ENCODE peak calls at places on chromosomes 3 and 15, in ten cellular contexts. One of them, this sample, is unnamed.

GRCh38 chr15:82046668-82047492 is 1.1 kb upstream of the MEX3B start:
- DNase-seq in RWPE1: peak; percentile 97
- DNase-seq in COR-L47: peak; percentile 90
- DNase-seq in epithelial cell of prostate: peak; percentile 48
- DNase-seq in activated naive CD8-positive, alpha-beta T cell treated with anti-CD3 and anti-CD28 coated beads, Interleukin-2, amount 10 ng/mL, durations not matched to agents 7 days and 5 days: peak; percentile 97
- DNase-seq in tibial artery: peak; percentile 84
- DNase-seq in DND-41: peak; percentile 95
- DNase-seq in activated T-cell treated with anti-CD3 and anti-CD28 coated beads for 1 hour: peak; percentile 82
- DNase-seq in GM12891: peak; percentile 96
- DNase-seq in NCI-H1436: peak; percentile 94
- DNase-seq in this sample: peak; percentile 81

GRCh38 chr15:101000271-101000681 is 81.1 kb downstream of the LRRK1 start:
- DNase-seq in epithelial cell of prostate: no peak
- DNase-seq in RWPE1: no peak
- DNase-seq in NCI-H1436: no peak
- DNase-seq in activated T-cell treated with anti-CD3 and anti-CD28 coated beads for 1 hour: no peak
- DNase-seq in COR-L47: no peak
- DNase-seq in tibial artery: no peak
- DNase-seq in GM12891: no peak
- DNase-seq in activated naive CD8-positive, alpha-beta T cell treated with anti-CD3 and anti-CD28 coated beads, Interleukin-2, amount 10 ng/mL, durations not matched to agents 7 days and 5 days: no peak
- DNase-seq in DND-41: no peak
- DNase-seq in this sample: no peak

GRCh38 chr15:53193149-53193548 is 403.0 kb upstream of the ONECUT1 start:
- DNase-seq in DND-41: peak; percentile 15
- DNase-seq in activated naive CD8-positive, alpha-beta T cell treated with anti-CD3 and anti-CD28 coated beads, Interleukin-2, amount 10 ng/mL, durations not matched to agents 7 days and 5 days: no peak
- DNase-seq in RWPE1: peak; percentile 14
- DNase-seq in NCI-H1436: no peak
- DNase-seq in GM12891: no peak
- DNase-seq in COR-L47: no peak
- DNase-seq in tibial artery: no peak
- DNase-seq in epithelial cell of prostate: no peak
- DNase-seq in activated T-cell treated with anti-CD3 and anti-CD28 coated beads for 1 hour: no peak
- DNase-seq in this sample: no peak

GRCh38 chr15:41805711-41806110 is 22.2 kb upstream of the JMJD7 start:
- DNase-seq in tibial artery: no peak
- DNase-seq in DND-41: no peak
- DNase-seq in GM12891: no peak
- DNase-seq in activated T-cell treated with anti-CD3 and anti-CD28 coated beads for 1 hour: no peak
- DNase-seq in COR-L47: no peak
- DNase-seq in NCI-H1436: no peak
- DNase-seq in activated naive CD8-positive, alpha-beta T cell treated with anti-CD3 and anti-CD28 coated beads, Interleukin-2, amount 10 ng/mL, durations not matched to agents 7 days and 5 days: no peak
- DNase-seq in epithelial cell of prostate: no peak
- DNase-seq in RWPE1: no peak
- DNase-seq in this sample: no peak

GRCh38 chr15:48020166-48020565 is 100.6 kb upstream of the SLC24A5 start:
- DNase-seq in activated naive CD8-positive, alpha-beta T cell treated with anti-CD3 and anti-CD28 coated beads, Interleukin-2, amount 10 ng/mL, durations not matched to agents 7 days and 5 days: no peak
- DNase-seq in epithelial cell of prostate: no peak
- DNase-seq in tibial artery: no peak
- DNase-seq in COR-L47: no peak
- DNase-seq in GM12891: no peak
- DNase-seq in NCI-H1436: no peak
- DNase-seq in RWPE1: no peak
- DNase-seq in DND-41: no peak
- DNase-seq in activated T-cell treated with anti-CD3 and anti-CD28 coated beads for 1 hour: no peak
- DNase-seq in this sample: no peak

GRCh38 chr15:60396964-60397771 is 618 bp downstream of the ANXA2 start:
- DNase-seq in activated naive CD8-positive, alpha-beta T cell treated with anti-CD3 and anti-CD28 coated beads, Interleukin-2, amount 10 ng/mL, durations not matched to agents 7 days and 5 days: peak; percentile 65
- DNase-seq in activated T-cell treated with anti-CD3 and anti-CD28 coated beads for 1 hour: peak; percentile 19
- DNase-seq in NCI-H1436: no peak
- DNase-seq in DND-41: peak; percentile 12
- DNase-seq in tibial artery: peak; percentile 81
- DNase-seq in COR-L47: no peak
- DNase-seq in RWPE1: peak; percentile 53
- DNase-seq in GM12891: no peak
- DNase-seq in epithelial cell of prostate: no peak
- DNase-seq in this sample: peak; percentile 23

GRCh38 chr3:128107809-128108208 is 15.8 kb downstream of the RUVBL1 start:
- DNase-seq in RWPE1: no peak
- DNase-seq in COR-L47: no peak
- DNase-seq in epithelial cell of prostate: no peak
- DNase-seq in NCI-H1436: no peak
- DNase-seq in tibial artery: no peak
- DNase-seq in activated naive CD8-positive, alpha-beta T cell treated with anti-CD3 and anti-CD28 coated beads, Interleukin-2, amount 10 ng/mL, durations not matched to agents 7 days and 5 days: no peak
- DNase-seq in DND-41: no peak
- DNase-seq in activated T-cell treated with anti-CD3 and anti-CD28 coated beads for 1 hour: no peak
- DNase-seq in GM12891: no peak
- DNase-seq in this sample: no peak

GRCh38 chr3:195690951-195691350 is 29.8 kb upstream of the MUC20 start:
- DNase-seq in activated naive CD8-positive, alpha-beta T cell treated with anti-CD3 and anti-CD28 coated beads, Interleukin-2, amount 10 ng/mL, durations not matched to agents 7 days and 5 days: no peak
- DNase-seq in NCI-H1436: no peak
- DNase-seq in COR-L47: no peak
- DNase-seq in DND-41: no peak
- DNase-seq in GM12891: no peak
- DNase-seq in epithelial cell of prostate: no peak
- DNase-seq in activated T-cell treated with anti-CD3 and anti-CD28 coated beads for 1 hour: no peak
- DNase-seq in tibial artery: no peak
- DNase-seq in RWPE1: no peak
- DNase-seq in this sample: no peak

This sample was measured in T-helper 9 cell.